ENCODE peak calls at places on chromosomes 11 and 22, in six cellular contexts. X, I, T, J, U and K are unnamed samples.

GRCh38 chr22:46267431-46268279 is at the start of gene TTC38:
- DNase-seq in I (peak), J (no peak), X (peak), T (no peak), U (no peak), K (peak)

GRCh38 chr11:13260196-13260962 is 17.2 kb upstream of the BMAL1 start:
- DNase-seq in T (no peak), J (no peak), X (no peak), I (no peak), U (no peak), K (no peak)

GRCh38 chr22:31269892-31270574 is 22.3 kb downstream of the PIK3IP1 start:
- DNase-seq in X (no peak), I (no peak), J (no peak), U (no peak), T (no peak), K (no peak)

GRCh38 chr11:61290905-61291690 is 4.0 kb downstream of the VWCE start:
- DNase-seq in J (no peak), X (no peak), I (no peak), U (no peak), T (no peak), K (no peak)

GRCh38 chr22:38403806-38404205 is 51.2 kb downstream of the KCNJ4 start:
- DNase-seq in X (no peak), U (no peak), J (no peak), I (no peak), T (no peak), K (no peak)

GRCh38 chr11:2531277-2531986 is 86.6 kb downstream of the KCNQ1 start:
- DNase-seq in X (peak), I (peak), T (peak), U (peak), J (peak), K (peak)

GRCh38 chr11:98183034-98183433 is 837.7 kb upstream of the CNTN5 start:
- DNase-seq in T (no peak), X (no peak), I (no peak), U (no peak), J (no peak), K (no peak)

GRCh38 chr11:94958118-94958517 is 15.2 kb downstream of the CWC15 start:
- DNase-seq in T (no peak), I (no peak), J (no peak), U (no peak), X (no peak), K (no peak)

GRCh38 chr11:102313225-102313940 is 3.9 kb upstream of the BIRC3 start:
- DNase-seq in T (no peak), X (no peak), U (no peak), J (peak), I (no peak), K (no peak)

GRCh38 chr11:131703311-131703710 is 332.9 kb downstream of the NTM start:
- DNase-seq in T (no peak), X (no peak), U (no peak), J (no peak), I (no peak), K (no peak)

GRCh38 chr11:77690649-77691048 is 53.1 kb upstream of the CLNS1A start:
- DNase-seq in I (no peak), U (no peak), J (no peak), X (no peak), T (no peak), K (no peak)

GRCh38 chr11:63609536-63609935 is 4.7 kb downstream of the PLAAT3 start:
- DNase-seq in J (no peak), X (no peak), U (no peak), I (no peak), T (no peak), K (no peak)

GRCh38 chr11:132962026-132962425 is 570.3 kb downstream of the OPCML start:
- DNase-seq in I (no peak), J (no peak), X (no peak), U (peak), T (peak), K (no peak)

GRCh38 chr11:64592656-64593055 is 1.6 kb downstream of the SLC22A12 start:
- DNase-seq in J (no peak), X (no peak), U (no peak), I (no peak), T (no peak), K (no peak)

GRCh38 chr11:99822846-99823565 is 802.3 kb downstream of the CNTN5 start:
- DNase-seq in T (no peak), U (no peak), I (no peak), J (no peak), X (no peak), K (no peak)

GRCh38 chr22:46025225-46025972 is 48.4 kb upstream of the WNT7B start:
- DNase-seq in X (no peak), J (no peak), U (no peak), T (no peak), I (no peak), K (peak)

GRCh38 chr11:62560566-62561103 is 13.1 kb downstream of the EEF1G start:
- DNase-seq in T (peak), U (peak), J (peak), I (no peak), X (peak), K (peak)

GRCh38 chr22:36644333-36644757 is 59.2 kb downstream of the CACNG2 start:
- DNase-seq in X (peak), I (no peak), J (peak), U (peak), T (peak), K (peak)

GRCh38 chr11:62830904-62831519 is 839 bp downstream of the STX5 start:
- DNase-seq in X (no peak), T (no peak), U (no peak), J (peak), I (no peak), K (no peak)

GRCh38 chr11:96293583-96293982 is 49.4 kb downstream of the MAML2 start:
- DNase-seq in I (no peak), X (no peak), J (no peak), T (no peak), U (no peak), K (no peak)

GRCh38 chr22:28585324-28585723 is 94.3 kb downstream of the TTC28 start:
- DNase-seq in T (no peak), I (no peak), U (no peak), X (no peak), J (no peak), K (no peak)

GRCh38 chr11:124754309-124754708 is 2.3 kb upstream of the VSIG2 start:
- DNase-seq in I (no peak), X (no peak), J (no peak), T (no peak), U (no peak), K (no peak)

DNA sequence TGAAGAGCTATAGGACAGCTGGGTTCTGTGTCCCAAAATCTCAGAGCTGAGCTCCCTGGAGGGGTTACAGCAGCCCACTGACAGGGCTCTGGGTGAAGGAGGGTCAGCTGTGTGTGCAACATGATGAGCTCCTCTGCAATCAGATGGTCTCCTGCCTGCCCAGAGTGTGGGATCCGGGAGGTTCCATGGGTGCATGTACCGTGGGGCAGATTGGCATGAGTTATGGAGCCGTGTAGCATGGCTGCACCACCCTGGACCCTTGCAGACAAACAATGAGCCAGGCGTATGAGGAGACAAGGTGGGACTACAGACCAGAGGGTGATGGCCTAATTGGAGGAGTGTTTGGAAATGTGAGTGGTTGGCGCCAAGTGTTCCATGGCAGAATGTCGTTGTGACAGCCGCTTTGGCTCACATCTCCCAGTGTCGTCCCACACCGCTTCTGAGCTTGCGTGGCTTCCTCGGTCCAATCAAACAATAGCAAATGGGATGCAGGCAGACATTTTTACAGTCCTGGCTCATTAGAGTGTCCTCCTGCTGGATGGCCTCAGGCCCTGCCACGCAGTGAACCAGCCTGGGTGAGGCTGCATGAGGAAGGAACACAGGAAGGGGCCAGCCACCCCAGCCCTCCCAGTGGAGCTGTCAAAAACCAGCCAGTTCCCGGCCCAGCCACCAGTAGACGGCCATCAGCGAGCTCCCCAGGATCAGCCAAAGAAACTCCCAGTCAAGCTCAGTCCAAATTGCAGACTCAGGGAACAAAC is 1067.0 kb downstream of the BRD1 start:
- DNase-seq in T (no peak), X (no peak), U (no peak), J (no peak), I (no peak), K (peak)
- TF ChIP-seq CTCF in T (no peak), X (no peak), U (no peak), J (no peak), I (no peak), K (no peak)

GRCh38 chr11:36122715-36123114 is 166.5 kb downstream of the COMMD9 start:
- DNase-seq in I (no peak), J (no peak), U (no peak), X (no peak), T (no peak), K (no peak)

GRCh38 chr11:36118084-36118483 is 171.1 kb downstream of the COMMD9 start:
- DNase-seq in J (no peak), T (no peak), I (no peak), U (no peak), X (no peak), K (no peak)

GRCh38 chr11:36116161-36116560 is 172.3 kb downstream of the LDLRAD3 start:
- DNase-seq in X (no peak), U (no peak), J (no peak), T (no peak), I (no peak), K (no peak)

GRCh38 chr11:36115378-36115801 is 171.5 kb downstream of the LDLRAD3 start:
- DNase-seq in X (no peak), I (no peak), U (no peak), J (no peak), T (no peak), K (no peak)

GRCh38 chr11:36119300-36119699 is 169.9 kb downstream of the COMMD9 start:
- DNase-seq in J (no peak), U (no peak), T (no peak), X (no peak), I (no peak), K (no peak)
- TF ChIP-seq CTCF in J (no peak), U (no peak), T (no peak), X (no peak), I (no peak), K (no peak)

GRCh38 chr11:69102732-69103615 is 52.8 kb upstream of the SMIM38 start:
- DNase-seq in T (no peak), J (no peak), U (no peak), X (no peak), I (no peak), K (peak)
- TF ChIP-seq CTCF in T (peak), J (no peak), U (peak), X (peak), I (no peak), K (peak)

GRCh38 chr11:73902303-73902702 is 25.5 kb downstream of the PAAF1 start:
- DNase-seq in J (no peak), T (no peak), X (no peak), I (no peak), U (no peak), K (no peak)

GRCh38 chr11:73912045-73912444 is 35.2 kb downstream of the PAAF1 start:
- DNase-seq in U (no peak), T (no peak), J (no peak), I (no peak), X (no peak), K (no peak)

GRCh38 chr11:73907191-73907590 is 30.4 kb downstream of the PAAF1 start:
- DNase-seq in I (no peak), U (no peak), X (peak), J (no peak), T (peak), K (no peak)
- TF ChIP-seq CTCF in I (no peak), U (peak), X (peak), J (no peak), T (no peak), K (peak)